ENCODE peak calls at places on chromosomes 3 and 15, in seven cellular contexts. X is amniotic stem cell; A is psoas muscle; Q is germinal center; C is activated naive CD4-positive, alpha-beta T cell treated with anti-CD3 and anti-CD28 coated beads, Interleukin-2, amount 10 ng/mL, durations not matched to agents 7 days and 5 days; E is kidney glomerular epithelial cell; O is HFFc6. K is an unnamed sample.

GRCh38 chr3:76349715-76350480 is 564.5 kb upstream of the ZNF717 start:
- DNase-seq in X (no peak), C (no peak), E (no peak), A (no peak), O (no peak), Q (no peak), K (no peak)

GRCh38 chr3:188869628-188870027 is 302.1 kb upstream of the TPRG1 start:
- DNase-seq in C (no peak), Q (no peak), X (no peak), A (no peak), O (no peak), E (no peak), K (no peak)

GRCh38 chr3:113147608-113148306 is 63.6 kb upstream of the BOC start:
- DNase-seq in X (no peak), Q (no peak), O (no peak), E (no peak), A (no peak), C (no peak), K (no peak)

GRCh38 chr3:42020681-42021307 is 58.9 kb upstream of the ULK4 start:
- DNase-seq in A (no peak), X (no peak), E (peak), C (no peak), O (peak), Q (no peak), K (peak)

GRCh38 chr15:63329567-63330350 is 51.9 kb downstream of the CA12 start:
- DNase-seq in Q (no peak), E (no peak), O (no peak), C (no peak), X (no peak), A (no peak), K (no peak)

GRCh38 chr15:31069360-31070000 is 32.0 kb downstream of the TRPM1 start:
- DNase-seq in E (no peak), Q (no peak), X (no peak), C (no peak), O (peak), A (no peak), K (no peak)

GRCh38 chr3:85838921-85839320 is 880.1 kb downstream of the CADM2 start:
- DNase-seq in X (no peak), Q (no peak), O (no peak), E (no peak), C (no peak), A (no peak), K (no peak)

GRCh38 chr3:49791571-49791970 is 5.2 kb upstream of the IP6K1 start:
- DNase-seq in Q (no peak), A (no peak), E (no peak), O (no peak), C (no peak), X (no peak), K (no peak)

GRCh38 chr15:34365073-34365825 is 1.7 kb downstream of the LPCAT4 start:
- DNase-seq in O (no peak), E (no peak), C (no peak), X (no peak), A (no peak), Q (no peak), K (no peak)

GRCh38 chr3:153599685-153600084 is 437.7 kb downstream of the RAP2B start:
- DNase-seq in E (peak), C (no peak), X (peak), O (peak), A (no peak), Q (no peak), K (peak)

GRCh38 chr15:45869034-45869668 is 234.3 kb downstream of the SQOR start:
- DNase-seq in X (no peak), E (no peak), C (no peak), O (no peak), A (no peak), Q (no peak), K (no peak)

K was measured in H54.